ENCODE peak calls at places on chromosomes 16 and 17, in ten cellular contexts. N is COR-L47; E is psoas muscle; K is NCI-H226; H is stimulated activated CD4-positive, alpha-beta T cell treated with anti-CD3 and anti-CD28 coated beads, Interleukin-4, amount 100 ng/mL, for 1 hour; G is activated CD8-positive, alpha-beta T cell treated with anti-CD3 and anti-CD28 coated beads for 36 hours; Z is AG04449; V is heart left ventricle; I is H54; R is T-helper 1 cell. L is an unnamed sample.

GRCh38 chr16:85422124-85422373 is 191.1 kb upstream of the GSE1 start:
- DNase-seq in N (no peak), E (no peak), K (peak; percentile 16), H (no peak), G (no peak), Z (no peak), V (peak; percentile 15), I (no peak), R (no peak), L (no peak)

GRCh38 chr17:50037321-50038107 is 18.4 kb upstream of the ITGA3 start:
- DNase-seq in N (no peak), E (peak; percentile 38), K (peak; percentile 95), H (no peak), G (no peak), Z (no peak), V (no peak), I (peak; percentile 93), R (no peak), L (no peak)

GRCh38 chr17:29178750-29179231 is 1.4 kb downstream of the MYO18A start:
- DNase-seq in N (no peak), E (no peak), K (no peak), H (no peak), G (peak; percentile 15), Z (no peak), V (no peak), I (no peak), R (no peak), L (no peak)

GRCh38 chr16:79715088-79715487 is 114.6 kb upstream of the MAF start:
- DNase-seq in N (no peak), E (no peak), K (no peak), H (no peak), G (no peak), Z (no peak), V (no peak), I (no peak), R (no peak), L (no peak)

GRCh38 chr17:44197980-44198720 is 1.5 kb downstream of the ATXN7L3 start:
- DNase-seq in N (peak; percentile 22), E (no peak), K (peak; percentile 67), H (no peak), G (peak; percentile 61), Z (no peak), V (peak; percentile 34), I (no peak), R (peak; percentile 45), L (peak; percentile 57)

GRCh38 chr16:3004319-3004718 is 8.4 kb upstream of the CLDN9 start:
- DNase-seq in N (no peak), E (peak; percentile 39), K (peak; percentile 30), H (no peak), G (peak; percentile 34), Z (no peak), V (no peak), I (no peak), R (no peak), L (no peak)

GRCh38 chr17:81512984-81513668 is 527 bp upstream of the ACTG1 start:
- DNase-seq in N (peak; percentile 78), E (peak; percentile 70), K (peak; percentile 48), H (peak; percentile 60), G (peak; percentile 90), Z (no peak), V (peak; percentile 75), I (no peak), R (peak; percentile 45), L (no peak)

GRCh38 chr17:50893183-50893993 is 27.2 kb upstream of the TOB1 start:
- DNase-seq in N (no peak), E (no peak), K (no peak), H (no peak), G (no peak), Z (no peak), V (no peak), I (peak; percentile 52), R (no peak), L (peak; percentile 71)

GRCh38 chr17:80984749-80985148 is 6.9 kb upstream of the CHMP6 start:
- DNase-seq in N (no peak), E (peak; percentile 28), K (peak; percentile 74), H (no peak), G (no peak), Z (peak; percentile 91), V (no peak), I (peak; percentile 99), R (no peak), L (peak; percentile 88)

GRCh38 chr17:4204676-4205075 is 59.1 kb downstream of the ANKFY1 start:
- DNase-seq in N (no peak), E (peak; percentile 56), K (peak; percentile 15), H (no peak), G (no peak), Z (peak; percentile 99), V (no peak), I (no peak), R (no peak), L (no peak)

GRCh38 chr17:63295288-63295687 is 150.8 kb downstream of the CYB561 start:
- DNase-seq in N (no peak), E (no peak), K (peak; percentile 78), H (no peak), G (no peak), Z (no peak), V (no peak), I (no peak), R (no peak), L (no peak)

GRCh38 chr17:49193513-49194296 is 16.7 kb downstream of the GNGT2 start:
- DNase-seq in N (peak; percentile 15), E (peak; percentile 35), K (peak; percentile 60), H (peak; percentile 16), G (no peak), Z (no peak), V (peak; percentile 42), I (peak; percentile 56), R (no peak), L (peak; percentile 33)

GRCh38 chr16:88883946-88884345 is 17.5 kb upstream of the PABPN1L start:
- DNase-seq in N (no peak), E (peak; percentile 66), K (no peak), H (no peak), G (no peak), Z (no peak), V (no peak), I (no peak), R (no peak), L (no peak)